ENCODE peak calls at places on chromosomes 4 and X, in five cellular contexts. X, F, E, D and O are unnamed samples.

GRCh38 chrX:71315917-71316316 is 14.4 kb downstream of the ITGB1BP2 start:
- DNase-seq in F (peak), D (peak), X (no peak), E (no peak), O (no peak)

GRCh38 chrX:45001038-45001437 is 128.1 kb downstream of the KDM6A start:
- DNase-seq in E (no peak), D (no peak), F (no peak), X (no peak), O (no peak)

GRCh38 chr4:125268065-125268755 is 46.5 kb upstream of the FAT4 start:
- DNase-seq in F (no peak), X (no peak), D (peak), E (no peak), O (no peak)

GRCh38 chr4:2322801-2323200 is 60.9 kb upstream of the MXD4 start:
- DNase-seq in F (peak), D (peak), X (no peak), E (peak), O (no peak)

GRCh38 chrX:154486052-154486395 is 391 bp downstream of the UBL4A start:
- DNase-seq in E (no peak), D (peak), F (no peak), X (no peak), O (peak)

GRCh38 chr4:5378002-5378401 is 326.7 kb downstream of the STK32B start:
- DNase-seq in X (no peak), E (peak), F (peak), D (no peak), O (no peak)

GRCh38 chr4:134278675-134279074 is 77.1 kb upstream of the PABPC4L start:
- DNase-seq in E (no peak), X (no peak), F (no peak), D (peak), O (no peak)

GRCh38 chr4:40455340-40455902 is 120.3 kb downstream of the CHRNA9 start:
- DNase-seq in D (no peak), F (no peak), X (no peak), E (no peak), O (no peak)

GRCh38 chrX:12910424-12910823 is 4.0 kb downstream of the TLR8 start:
- DNase-seq in E (no peak), F (no peak), X (no peak), D (no peak), O (no peak)

GRCh38 chr4:119750771-119751170 is 122.2 kb upstream of the PDE5A start:
- DNase-seq in X (no peak), E (peak), F (peak), D (peak), O (no peak)

GRCh38 chr4:185933078-185933581 is 121.1 kb upstream of the SORBS2 start:
- DNase-seq in D (peak), F (peak), E (peak), X (no peak), O (no peak)

GRCh38 chr4:113476800-113477199 is 284.7 kb downstream of the CAMK2D start:
- DNase-seq in F (no peak), D (peak), X (no peak), E (peak), O (peak)

GRCh38 chr4:54384563-54384962 is 155.5 kb downstream of the PDGFRA start:
- DNase-seq in X (no peak), F (peak), E (peak), D (peak), O (peak)

GRCh38 chr4:142475663-142476062 is 370.4 kb downstream of the INPP4B start:
- DNase-seq in E (no peak), D (peak), X (no peak), F (peak), O (no peak)